ENCODE peak calls at places on chromosomes 2 and 18, in nine cellular contexts. K, X, Y, I, M, R, N, T and B are unnamed samples.

GRCh38 chr2:205494856-205495255 is 187.4 kb upstream of the NRP2 start:
- DNase-seq in K (no peak), X (no peak), Y (no peak), I (no peak), M (no peak), R (no peak), N (no peak), T (no peak), B (no peak)

GRCh38 chr2:216490061-216490460 is 8.6 kb upstream of the RPL37A start:
- DNase-seq in K (no peak), X (peak), Y (no peak), I (no peak), M (no peak), R (peak), N (no peak), T (no peak), B (no peak)

GRCh38 chr2:150625741-150626140 is 138.3 kb upstream of the RND3 start:
- DNase-seq in K (no peak), X (no peak), Y (no peak), I (no peak), M (no peak), R (no peak), N (no peak), T (no peak), B (no peak)

GRCh38 chr2:178426388-178426787 is 24.6 kb downstream of the PRKRA start:
- DNase-seq in K (no peak), X (peak), Y (no peak), I (no peak), M (no peak), R (peak), N (no peak), T (no peak), B (no peak)

GRCh38 chr18:9304388-9305070 is 30.0 kb upstream of the TWSG1 start:
- DNase-seq in K (no peak), X (no peak), Y (no peak), I (no peak), M (no peak), R (no peak), N (no peak), T (no peak), B (no peak)

GRCh38 chr18:77250926-77251729 is 1.5 kb downstream of the GALR1 start:
- DNase-seq in K (no peak), X (peak), Y (no peak), I (no peak), M (no peak), R (no peak), N (no peak), T (no peak), B (no peak)

GRCh38 chr18:43587538-43588153 is 310.4 kb upstream of the SYT4 start:
- DNase-seq in K (no peak), X (peak), Y (no peak), I (no peak), M (no peak), R (peak), N (no peak), T (no peak), B (no peak)

GRCh38 chr2:150204449-150204848 is 283.0 kb downstream of the RND3 start:
- DNase-seq in K (no peak), X (peak), Y (no peak), I (no peak), M (no peak), R (peak), N (no peak), T (no peak), B (no peak)

GRCh38 chr2:192480984-192481383 is 286.3 kb upstream of the TMEFF2 start:
- DNase-seq in K (no peak), X (no peak), Y (no peak), I (no peak), M (no peak), R (no peak), N (no peak), T (no peak), B (no peak)

GRCh38 chr2:191539068-191539467 is 138.9 kb upstream of the NABP1 start:
- DNase-seq in K (no peak), X (peak), Y (no peak), I (no peak), M (no peak), R (peak), N (no peak), T (peak), B (no peak)

GRCh38 chr2:7083580-7084509 is 166.6 kb downstream of the RNF144A start:
- DNase-seq in K (no peak), X (peak), Y (no peak), I (no peak), M (peak), R (peak), N (no peak), T (no peak), B (no peak)

GRCh38 chr2:204545861-204546773 is 842 bp downstream of the PARD3B start:
- DNase-seq in K (peak), X (no peak), Y (peak), I (no peak), M (no peak), R (no peak), N (no peak), T (peak), B (peak)

GRCh38 chr2:37201766-37202165 is 5.5 kb downstream of the CEBPZOS start:
- DNase-seq in K (no peak), X (no peak), Y (no peak), I (no peak), M (no peak), R (no peak), N (no peak), T (no peak), B (no peak)

GRCh38 chr18:54845788-54846187 is 17.5 kb downstream of the RAB27B start:
- DNase-seq in K (no peak), X (peak), Y (no peak), I (no peak), M (no peak), R (peak), N (no peak), T (no peak), B (no peak)

GRCh38 chr2:122750808-122751207 is 995.4 kb downstream of the TSN start:
- DNase-seq in K (no peak), X (no peak), Y (no peak), I (no peak), M (no peak), R (no peak), N (no peak), T (no peak), B (no peak)

GRCh38 chr18:65755616-65756015 is 4.8 kb downstream of the CDH7 start:
- DNase-seq in K (no peak), X (no peak), Y (no peak), I (no peak), M (no peak), R (no peak), N (no peak), T (no peak), B (no peak)

GRCh38 chr2:985317-985898 is 34.8 kb downstream of the SNTG2 start:
- DNase-seq in K (no peak), X (no peak), Y (no peak), I (no peak), M (no peak), R (no peak), N (no peak), T (no peak), B (no peak)
- TF ChIP-seq CTCF in K (no peak), X (no peak), Y (no peak), I (no peak), M (no peak), R (no peak), N (no peak), T (no peak), B (no peak)

DNA sequence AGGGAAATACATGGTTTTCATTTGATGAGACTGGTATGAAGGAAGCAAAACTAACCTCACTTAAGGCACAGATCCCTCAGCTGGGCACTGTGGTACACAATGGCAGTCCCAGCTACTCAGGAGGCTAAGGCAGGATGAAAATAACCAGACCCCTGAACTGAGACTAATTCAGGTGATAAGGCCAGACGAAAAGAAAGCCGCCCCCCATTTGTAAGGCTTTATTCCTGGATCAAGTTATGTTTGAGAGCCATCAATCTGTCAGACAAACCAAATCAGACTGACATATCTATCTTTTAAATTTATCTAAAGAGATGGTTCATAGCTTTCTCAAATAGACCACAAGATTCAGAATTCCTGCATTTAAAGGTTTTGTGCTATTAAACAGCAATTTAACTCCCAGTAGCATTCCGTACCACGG is 4.1 kb downstream of the SRSF7 start:
- DNase-seq in K (no peak), X (no peak), Y (no peak), I (no peak), M (no peak), R (no peak), N (no peak), T (no peak), B (no peak)
- TF ChIP-seq CTCF in K (no peak), X (no peak), Y (no peak), I (no peak), M (no peak), R (no peak), N (no peak), T (no peak), B (no peak)

GRCh38 chr18:79606621-79607331 is 72.8 kb upstream of the CTDP1 start:
- DNase-seq in K (peak), X (no peak), Y (peak), I (no peak), M (no peak), R (no peak), N (peak), T (no peak), B (no peak)

GRCh38 chr18:79604913-79605235 is 74.7 kb upstream of the CTDP1 start:
- DNase-seq in K (peak), X (no peak), Y (peak), I (no peak), M (no peak), R (no peak), N (no peak), T (no peak), B (no peak)

GRCh38 chr18:79604205-79604912 is 75.2 kb upstream of the CTDP1 start:
- DNase-seq in K (no peak), X (no peak), Y (peak), I (no peak), M (no peak), R (no peak), N (peak), T (no peak), B (no peak)

GRCh38 chr18:79603321-79604204 is 76.0 kb upstream of the CTDP1 start:
- DNase-seq in K (no peak), X (no peak), Y (peak), I (no peak), M (no peak), R (no peak), N (peak), T (no peak), B (no peak)

DNA sequence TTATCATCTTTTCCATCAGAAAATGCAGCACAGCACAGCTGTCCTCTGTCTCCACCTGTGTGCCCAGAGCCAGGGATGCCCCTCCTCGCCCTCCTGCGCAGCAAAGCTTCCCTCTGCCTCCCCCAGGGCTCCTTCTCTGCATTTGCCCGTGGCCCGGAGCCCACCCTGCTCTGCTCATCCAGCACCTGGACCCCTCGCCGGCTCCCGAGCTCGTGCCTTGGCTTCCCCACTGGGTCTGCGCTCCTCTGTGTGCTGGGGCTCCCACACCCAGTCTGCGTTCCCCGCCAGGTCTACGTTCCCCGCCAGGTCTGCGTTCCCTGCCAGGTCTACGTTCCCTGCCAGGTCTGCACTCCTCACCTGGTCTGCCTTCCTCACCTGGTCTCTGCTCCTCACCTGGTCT is 74.1 kb upstream of the CTDP1 start:
- DNase-seq in K (no peak), X (no peak), Y (peak), I (no peak), M (no peak), R (no peak), N (no peak), T (no peak), B (no peak)
- TF ChIP-seq CTCF in K (no peak), X (no peak), Y (no peak), I (no peak), M (no peak), R (no peak), N (no peak), T (no peak), B (no peak)

GRCh38 chr2:174078275-174078674 is 113.1 kb upstream of the SP3 start:
- DNase-seq in K (no peak), X (peak), Y (no peak), I (no peak), M (no peak), R (peak), N (no peak), T (no peak), B (no peak)
- TF ChIP-seq CTCF in K (peak), X (peak), Y (no peak), I (peak), M (peak), R (peak), N (peak), T (peak), B (peak)

GRCh38 chr18:59451073-59451472 is 92.0 kb upstream of the LMAN1 start:
- DNase-seq in K (no peak), X (no peak), Y (no peak), I (no peak), M (no peak), R (no peak), N (no peak), T (no peak), B (no peak)

GRCh38 chr18:59451963-59452362 is 92.9 kb upstream of the LMAN1 start:
- DNase-seq in K (no peak), X (no peak), Y (no peak), I (no peak), M (no peak), R (no peak), N (no peak), T (no peak), B (no peak)

GRCh38 chr18:59448546-59448945 is 89.5 kb upstream of the LMAN1 start:
- DNase-seq in K (no peak), X (peak), Y (no peak), I (no peak), M (no peak), R (peak), N (no peak), T (no peak), B (no peak)

GRCh38 chr18:59446012-59446411 is 86.9 kb upstream of the LMAN1 start:
- DNase-seq in K (no peak), X (peak), Y (no peak), I (no peak), M (no peak), R (peak), N (no peak), T (no peak), B (no peak)
- TF ChIP-seq CTCF in K (no peak), X (peak), Y (no peak), I (no peak), M (no peak), R (no peak), N (no peak), T (no peak), B (no peak)

GRCh38 chr2:180910831-180911665 is 69.4 kb upstream of the UBE2E3 start:
- DNase-seq in K (no peak), X (no peak), Y (peak), I (no peak), M (no peak), R (no peak), N (no peak), T (no peak), B (no peak)
- TF ChIP-seq CTCF in K (no peak), X (no peak), Y (no peak), I (no peak), M (no peak), R (no peak), N (no peak), T (no peak), B (no peak)

DNA sequence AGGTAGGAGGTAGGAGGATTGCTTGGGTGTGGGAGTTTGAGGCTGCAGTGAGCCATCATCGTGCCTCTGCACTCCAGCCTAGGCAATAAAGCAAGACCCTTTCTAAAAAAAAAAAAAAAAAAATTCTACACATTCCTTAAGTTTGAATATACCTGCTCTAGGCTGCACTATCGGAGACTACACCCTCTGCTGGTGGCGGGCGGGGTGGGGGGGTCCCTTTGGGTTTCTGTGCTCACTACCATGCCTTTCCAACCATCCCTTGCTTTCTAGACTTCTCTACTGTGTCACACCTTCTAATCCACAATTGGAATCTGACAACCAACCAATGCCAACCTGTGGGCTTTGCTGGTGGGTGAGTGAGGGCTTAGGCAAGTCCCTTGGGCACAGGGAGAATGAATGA is 34.7 kb upstream of the FAM136A start:
- DNase-seq in K (no peak), X (no peak), Y (no peak), I (no peak), M (no peak), R (no peak), N (no peak), T (no peak), B (no peak)
- TF ChIP-seq CTCF in K (no peak), X (no peak), Y (no peak), I (no peak), M (no peak), R (peak), N (no peak), T (no peak), B (no peak)

GRCh38 chr2:188765522-188765921 is 208.7 kb upstream of the COL3A1 start:
- DNase-seq in K (no peak), X (peak), Y (no peak), I (no peak), M (no peak), R (peak), N (no peak), T (peak), B (no peak)
- TF ChIP-seq CTCF in K (peak), X (peak), Y (no peak), I (no peak), M (peak), R (peak), N (peak), T (peak), B (no peak)

GRCh38 chr18:28177828-28178635 is 1.1 kb upstream of the CDH2 start:
- DNase-seq in K (peak), X (peak), Y (no peak), I (no peak), M (no peak), R (peak), N (peak), T (peak), B (no peak)
- TF ChIP-seq CTCF in K (no peak), X (no peak), Y (no peak), I (no peak), M (no peak), R (peak), N (peak), T (no peak), B (no peak)